ENCODE peak calls at places on chromosomes 11 and 22, in four cellular contexts. One of them, this sample, is unnamed.

GRCh38 chr11:118907051-118907748 is 18.5 kb downstream of the BCL9L start:
- DNase-seq in K562: peak; percentile 88
- DNase-seq in HCT116: no peak
- DNase-seq in HepG2: peak; percentile 73
- DNase-seq in this sample: no peak

GRCh38 chr11:77049081-77049480 is 14.9 kb downstream of the B3GNT6 start:
- DNase-seq in K562: no peak
- DNase-seq in HCT116: no peak
- DNase-seq in HepG2: no peak
- DNase-seq in this sample: no peak

GRCh38 chr22:37284807-37285355 is 2.6 kb downstream of the CYTH4 start:
- DNase-seq in K562: no peak
- DNase-seq in HCT116: no peak
- DNase-seq in HepG2: no peak
- DNase-seq in this sample: no peak

GRCh38 chr11:111206472-111206871 is 39.1 kb upstream of the POU2AF2 start:
- DNase-seq in K562: no peak
- DNase-seq in HCT116: no peak
- DNase-seq in HepG2: no peak
- DNase-seq in this sample: no peak

GRCh38 chr11:1335811-1336761 is 26.7 kb upstream of the TOLLIP start:
- DNase-seq in K562: peak; percentile 77
- DNase-seq in HCT116: no peak
- DNase-seq in HepG2: peak; percentile 26
- DNase-seq in this sample: peak; percentile 65

GRCh38 chr22:20136603-20136873 is 4.9 kb downstream of the ZDHHC8 start:
- DNase-seq in K562: no peak
- DNase-seq in HCT116: no peak
- DNase-seq in HepG2: no peak
- DNase-seq in this sample: no peak

GRCh38 chr11:1452744-1453143 is 33.8 kb downstream of the MOB2 start:
- DNase-seq in K562: no peak
- DNase-seq in HCT116: no peak
- DNase-seq in HepG2: no peak
- DNase-seq in this sample: no peak

GRCh38 chr11:3051435-3052108 is 5.7 kb downstream of the CARS1 start:
- DNase-seq in K562: peak; percentile 65
- DNase-seq in HCT116: no peak
- DNase-seq in HepG2: no peak
- DNase-seq in this sample: no peak

GRCh38 chr11:92149996-92150395 is 74.6 kb upstream of the FAT3 start:
- DNase-seq in K562: no peak
- DNase-seq in HCT116: no peak
- DNase-seq in HepG2: no peak
- DNase-seq in this sample: no peak

GRCh38 chr11:94183886-94184264 is 55.2 kb downstream of the PANX1 start:
- DNase-seq in K562: peak; percentile 80
- DNase-seq in HCT116: peak; percentile 49
- DNase-seq in HepG2: peak; percentile 33
- DNase-seq in this sample: peak; percentile 93

GRCh38 chr11:119365071-119365591 is 16.4 kb downstream of the USP2 start:
- DNase-seq in K562: no peak
- DNase-seq in HCT116: no peak
- DNase-seq in HepG2: no peak
- DNase-seq in this sample: no peak

GRCh38 chr11:16778876-16779275 is 40.4 kb downstream of the C11orf58 start:
- DNase-seq in K562: no peak
- DNase-seq in HCT116: no peak
- DNase-seq in HepG2: no peak
- DNase-seq in this sample: no peak
- TF ChIP-seq RAD21 in K562: no peak
- TF ChIP-seq RAD21 in HCT116: no peak
- TF ChIP-seq RAD21 in HepG2: no peak
- TF ChIP-seq RAD21 in this sample: no peak

DNA sequence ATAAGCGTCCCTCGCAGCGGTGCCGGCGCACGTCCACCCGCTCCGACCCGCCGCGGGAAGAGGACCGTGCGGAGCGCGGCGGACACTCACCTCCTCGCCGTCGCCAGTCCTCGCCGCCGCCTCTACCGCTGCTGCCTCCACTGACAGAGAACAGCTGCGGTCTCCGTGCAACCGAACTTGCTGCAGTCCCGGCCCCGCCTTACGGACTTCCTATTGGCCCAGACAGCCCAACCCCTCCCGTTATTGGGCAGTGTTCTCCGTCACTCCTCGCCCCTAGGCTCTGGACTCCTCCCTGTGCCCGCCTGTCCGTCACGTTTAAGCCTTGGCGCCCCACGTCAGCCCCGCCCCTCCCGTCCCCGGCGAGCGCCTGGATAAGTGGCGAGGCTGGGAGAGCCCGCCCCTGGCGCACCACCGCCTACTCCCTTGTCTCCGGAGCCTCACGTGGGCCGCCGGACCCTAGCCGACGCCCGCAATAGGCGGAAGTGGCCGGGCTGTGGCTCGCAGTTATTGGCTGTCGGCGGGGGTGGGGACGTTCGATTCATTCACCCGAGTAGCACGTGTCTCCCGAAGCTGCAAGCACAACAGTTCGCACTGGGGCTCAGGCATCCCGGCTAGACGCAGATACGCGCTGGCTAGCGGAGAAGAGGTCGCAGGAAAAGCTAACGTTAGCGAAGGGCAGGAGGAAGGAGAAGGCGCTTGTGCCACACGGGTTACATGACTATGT is at the start of gene PC:
- DNase-seq in K562: peak; percentile 100
- DNase-seq in HCT116: peak; percentile 99
- DNase-seq in HepG2: peak; percentile 98
- DNase-seq in this sample: peak; percentile 97
- TF ChIP-seq SIN3A in K562: peak; percentile 96
- TF ChIP-seq SIN3A in HCT116: peak; percentile 93
- TF ChIP-seq SIN3A in HepG2: peak; percentile 81
- TF ChIP-seq SIN3A in this sample: peak; percentile 99

GRCh38 chr22:18091916-18092526 is 14.2 kb downstream of the PEX26 start:
- DNase-seq in K562: no peak
- DNase-seq in HCT116: no peak
- DNase-seq in HepG2: peak; percentile 76
- DNase-seq in this sample: no peak
- TF ChIP-seq FOSL1 in K562: no peak
- TF ChIP-seq FOSL1 in HCT116: no peak
- TF ChIP-seq FOSL1 in HepG2: no peak
- TF ChIP-seq FOSL1 in this sample: no peak

DNA sequence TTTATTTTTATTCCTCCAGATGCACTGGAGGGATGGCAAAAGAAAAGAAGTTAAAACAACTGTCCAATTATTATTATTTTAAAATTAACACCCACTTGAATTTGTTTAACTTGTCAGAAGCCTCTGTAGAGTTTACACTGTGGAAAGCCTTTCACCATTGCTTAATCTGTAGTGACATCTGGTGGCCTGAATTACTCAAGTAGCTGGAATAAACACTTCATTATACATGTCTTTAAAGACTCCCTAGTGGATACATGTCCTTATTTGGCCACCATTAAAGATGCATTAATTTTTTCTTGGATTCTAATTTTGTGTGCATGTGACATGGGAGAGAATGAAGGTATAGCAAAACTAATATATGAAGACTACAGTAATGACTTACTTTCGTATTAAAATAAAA is 1496.5 kb downstream of the FAM181B start:
- DNase-seq in K562: peak; percentile 12
- DNase-seq in HCT116: no peak
- DNase-seq in HepG2: peak; percentile 49
- DNase-seq in this sample: no peak
- TF ChIP-seq RAD21 in K562: peak; percentile 51
- TF ChIP-seq RAD21 in HCT116: no peak
- TF ChIP-seq RAD21 in HepG2: peak; percentile 43
- TF ChIP-seq RAD21 in this sample: peak; percentile 89

GRCh38 chr11:74018331-74019005 is 9.6 kb upstream of the UCP3 start:
- DNase-seq in K562: no peak
- DNase-seq in HCT116: no peak
- DNase-seq in HepG2: peak; percentile 89
- DNase-seq in this sample: no peak
- TF ChIP-seq SIN3A in K562: no peak
- TF ChIP-seq SIN3A in HCT116: no peak
- TF ChIP-seq SIN3A in HepG2: no peak
- TF ChIP-seq SIN3A in this sample: no peak

GRCh38 chr11:79208126-79208525 is 232.7 kb downstream of the TENM4 start:
- DNase-seq in K562: no peak
- DNase-seq in HCT116: no peak
- DNase-seq in HepG2: no peak
- DNase-seq in this sample: no peak

GRCh38 chr11:79201637-79202347 is 239.0 kb downstream of the TENM4 start:
- DNase-seq in K562: no peak
- DNase-seq in HCT116: no peak
- DNase-seq in HepG2: no peak
- DNase-seq in this sample: no peak

GRCh38 chr11:79205786-79206185 is 235.0 kb downstream of the TENM4 start:
- DNase-seq in K562: no peak
- DNase-seq in HCT116: no peak
- DNase-seq in HepG2: no peak
- DNase-seq in this sample: no peak

GRCh38 chr11:79209540-79210266 is 231.1 kb downstream of the TENM4 start:
- DNase-seq in K562: no peak
- DNase-seq in HCT116: no peak
- DNase-seq in HepG2: no peak
- DNase-seq in this sample: no peak

DNA sequence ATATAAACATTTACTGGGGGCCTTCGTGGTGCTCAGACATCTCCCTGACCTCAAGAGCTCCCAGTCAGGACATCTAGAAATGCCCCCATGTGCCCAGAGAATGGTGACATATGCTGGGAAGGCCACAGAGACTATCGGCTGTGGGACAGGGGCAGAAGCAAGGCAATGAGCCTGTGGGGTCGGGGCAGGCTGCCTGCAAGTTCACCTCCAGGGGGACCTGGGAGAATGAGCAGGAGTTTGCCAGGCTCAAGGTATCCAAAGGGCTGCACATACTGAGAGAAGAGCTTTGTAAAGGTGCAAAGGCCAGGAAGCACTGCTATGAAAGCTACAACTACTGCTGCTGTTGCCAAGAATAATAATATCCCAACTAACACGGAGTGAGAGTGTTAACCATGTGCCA is 233.9 kb downstream of the TENM4 start:
- DNase-seq in K562: no peak
- DNase-seq in HCT116: no peak
- DNase-seq in HepG2: no peak
- DNase-seq in this sample: no peak
- TF ChIP-seq FOSL1 in K562: no peak
- TF ChIP-seq FOSL1 in HCT116: no peak
- TF ChIP-seq FOSL1 in HepG2: no peak
- TF ChIP-seq FOSL1 in this sample: no peak

DNA sequence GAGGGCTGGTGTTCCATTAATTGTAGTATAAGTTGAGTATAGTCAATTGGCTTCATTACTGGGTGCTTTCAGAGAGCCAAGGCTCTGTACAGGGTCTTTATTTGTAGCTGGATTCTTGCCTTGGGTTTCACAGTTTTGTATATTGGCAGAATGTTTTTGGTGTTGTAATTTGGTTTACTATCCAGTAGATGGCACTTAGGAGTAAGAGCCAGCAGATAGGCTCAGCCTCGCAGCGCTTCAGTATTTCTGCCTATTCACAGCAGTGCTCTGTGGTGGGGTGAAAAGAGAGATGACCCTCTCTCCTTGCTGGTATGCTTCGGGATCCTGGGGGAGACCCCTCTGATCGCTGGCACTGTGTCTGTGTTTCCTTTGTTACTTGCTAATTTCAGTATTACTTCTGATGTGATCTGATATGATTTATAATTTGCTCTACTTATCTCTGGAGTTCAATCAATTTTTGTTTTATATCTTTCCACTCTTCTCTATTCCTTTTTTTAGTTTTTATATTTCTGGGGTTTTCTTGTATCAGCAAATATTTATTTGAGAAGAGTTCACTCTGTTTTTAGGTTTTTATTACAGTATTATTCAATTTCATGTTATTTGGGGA is 52.2 kb downstream of the ANO5 start:
- DNase-seq in K562: peak; percentile 22
- DNase-seq in HCT116: peak; percentile 15
- DNase-seq in HepG2: peak; percentile 20
- DNase-seq in this sample: peak; percentile 25
- TF ChIP-seq RAD21 in K562: peak; percentile 65
- TF ChIP-seq RAD21 in HCT116: peak; percentile 28
- TF ChIP-seq RAD21 in HepG2: no peak
- TF ChIP-seq RAD21 in this sample: peak; percentile 71

GRCh38 chr22:46758867-46759290 is 3.6 kb upstream of the TBC1D22A start:
- DNase-seq in K562: peak; percentile 70
- DNase-seq in HCT116: peak; percentile 62
- DNase-seq in HepG2: peak; percentile 91
- DNase-seq in this sample: peak; percentile 61
- TF ChIP-seq SIN3A in K562: no peak
- TF ChIP-seq SIN3A in HCT116: no peak
- TF ChIP-seq SIN3A in HepG2: no peak
- TF ChIP-seq SIN3A in this sample: no peak

GRCh38 chr11:40290031-40290650 is 1169.3 kb downstream of the LRRC4C start:
- DNase-seq in K562: no peak
- DNase-seq in HCT116: no peak
- DNase-seq in HepG2: no peak
- DNase-seq in this sample: no peak
- TF ChIP-seq FOSL1 in K562: no peak
- TF ChIP-seq FOSL1 in HCT116: no peak
- TF ChIP-seq FOSL1 in HepG2: no peak
- TF ChIP-seq FOSL1 in this sample: no peak